ENCODE peak calls at places on chromosome 3, in four cellular contexts. One of them, this sample, is unnamed.

GRCh38 chr3:191303596-191303995 is 25.6 kb upstream of the CCDC50 start:
- DNase-seq in K562: no peak
- DNase-seq in WTC11: no peak
- DNase-seq in HepG2: no peak
- DNase-seq in this sample: no peak

GRCh38 chr3:16402451-16402850 is 111.0 kb downstream of the RFTN1 start:
- DNase-seq in K562: no peak
- DNase-seq in WTC11: no peak
- DNase-seq in HepG2: no peak
- DNase-seq in this sample: no peak

GRCh38 chr3:73766599-73767378 is 142.0 kb upstream of the PDZRN3 start:
- DNase-seq in K562: no peak
- DNase-seq in WTC11: no peak
- DNase-seq in HepG2: no peak
- DNase-seq in this sample: no peak

GRCh38 chr3:111764645-111765091 is 94.4 kb upstream of the PHLDB2 start:
- DNase-seq in K562: no peak
- DNase-seq in WTC11: no peak
- DNase-seq in HepG2: peak
- DNase-seq in this sample: no peak

GRCh38 chr3:111534701-111535100 is 7.3 kb upstream of the CD96 start:
- DNase-seq in K562: no peak
- DNase-seq in WTC11: no peak
- DNase-seq in HepG2: no peak
- DNase-seq in this sample: no peak

GRCh38 chr3:42090973-42091731 is at the start of gene TRAK1:
- DNase-seq in K562: no peak
- DNase-seq in WTC11: no peak
- DNase-seq in HepG2: no peak
- DNase-seq in this sample: no peak

GRCh38 chr3:140292154-140292553 is 357.2 kb downstream of the CLSTN2 start:
- DNase-seq in K562: no peak
- DNase-seq in WTC11: no peak
- DNase-seq in HepG2: no peak
- DNase-seq in this sample: no peak

GRCh38 chr3:149245738-149246451 is 24.3 kb upstream of the CP start:
- DNase-seq in K562: no peak
- DNase-seq in WTC11: no peak
- DNase-seq in HepG2: peak
- DNase-seq in this sample: peak

GRCh38 chr3:171306631-171307030 is 153.6 kb downstream of the TNIK start:
- DNase-seq in K562: no peak
- DNase-seq in WTC11: no peak
- DNase-seq in HepG2: no peak
- DNase-seq in this sample: no peak

GRCh38 chr3:188943591-188943990 is 228.2 kb upstream of the TPRG1 start:
- DNase-seq in K562: no peak
- DNase-seq in WTC11: no peak
- DNase-seq in HepG2: no peak
- DNase-seq in this sample: no peak

GRCh38 chr3:50303038-50303815 is at the start of gene HYAL1:
- DNase-seq in K562: peak
- DNase-seq in WTC11: peak
- DNase-seq in HepG2: peak
- DNase-seq in this sample: no peak

GRCh38 chr3:53286727-53287412 is 31.0 kb upstream of the TKT start:
- DNase-seq in K562: no peak
- DNase-seq in WTC11: peak
- DNase-seq in HepG2: no peak
- DNase-seq in this sample: no peak

GRCh38 chr3:64399205-64399800 is 174.0 kb upstream of the PRICKLE2 start:
- DNase-seq in K562: peak
- DNase-seq in WTC11: peak
- DNase-seq in HepG2: peak
- DNase-seq in this sample: no peak

GRCh38 chr3:128056258-128056657 is 4.0 kb downstream of the SEC61A1 start:
- DNase-seq in K562: no peak
- DNase-seq in WTC11: no peak
- DNase-seq in HepG2: no peak
- DNase-seq in this sample: no peak
- TF ChIP-seq NR2C2 in K562: no peak
- TF ChIP-seq NR2C2 in WTC11: no peak
- TF ChIP-seq NR2C2 in HepG2: no peak
- TF ChIP-seq NR2C2 in this sample: no peak

DNA sequence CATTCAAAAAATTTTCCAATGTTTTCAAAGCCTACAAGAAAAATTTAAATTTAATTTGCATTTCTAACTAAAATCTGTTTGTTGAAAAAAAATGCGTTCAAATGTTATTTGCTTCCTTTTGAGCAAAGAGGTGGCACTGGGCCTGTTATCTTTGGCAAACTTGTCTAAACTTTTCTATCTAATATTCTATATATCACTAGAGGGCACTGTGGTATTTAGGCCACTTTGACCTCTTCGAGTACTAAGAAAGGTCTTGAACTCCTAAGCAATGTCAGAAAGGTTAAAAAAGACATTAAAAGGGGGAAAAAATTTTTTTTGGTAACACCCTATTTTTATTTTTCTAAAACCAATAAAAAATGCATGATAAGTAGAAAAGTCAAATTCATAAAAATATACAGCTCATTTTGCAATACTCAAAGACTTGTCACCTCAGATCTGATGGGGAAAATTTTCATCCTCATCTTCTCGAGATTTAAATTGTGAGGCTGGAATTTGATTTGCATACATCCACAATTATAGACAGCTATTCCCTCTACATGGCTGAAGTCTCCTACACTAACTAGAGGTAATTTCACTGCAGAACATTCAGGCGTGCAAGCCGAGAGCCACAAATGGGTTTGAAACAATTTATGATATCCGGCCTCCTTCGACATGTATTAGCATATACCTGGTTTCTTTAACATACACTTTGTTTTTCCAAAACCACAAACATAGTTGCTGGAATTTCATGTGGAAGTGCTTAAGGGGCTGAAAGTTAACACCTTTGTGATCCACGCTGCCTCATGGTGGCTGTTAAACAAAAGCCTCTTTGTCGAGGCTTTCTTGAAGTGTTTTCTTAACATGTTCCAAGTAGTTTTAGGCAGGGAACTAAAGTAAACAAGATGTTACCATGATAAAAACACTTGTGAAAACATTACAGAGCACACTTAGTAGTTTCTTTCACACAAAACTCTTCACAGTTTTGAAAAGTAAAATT is 576.4 kb downstream of the FOXP1 start:
- DNase-seq in K562: peak
- DNase-seq in WTC11: no peak
- DNase-seq in HepG2: peak
- DNase-seq in this sample: no peak
- TF ChIP-seq NR2C2 in K562: no peak
- TF ChIP-seq NR2C2 in WTC11: no peak
- TF ChIP-seq NR2C2 in HepG2: no peak
- TF ChIP-seq NR2C2 in this sample: no peak

GRCh38 chr3:169034401-169034800 is 629.1 kb downstream of the MECOM start:
- DNase-seq in K562: no peak
- DNase-seq in WTC11: no peak
- DNase-seq in HepG2: no peak
- DNase-seq in this sample: no peak
- TF ChIP-seq NR2C2 in K562: no peak
- TF ChIP-seq NR2C2 in WTC11: no peak
- TF ChIP-seq NR2C2 in HepG2: no peak
- TF ChIP-seq NR2C2 in this sample: no peak

GRCh38 chr3:72628065-72628464 is 220.2 kb downstream of the SHQ1 start:
- DNase-seq in K562: no peak
- DNase-seq in WTC11: no peak
- DNase-seq in HepG2: no peak
- DNase-seq in this sample: no peak
- TF ChIP-seq NR2C2 in K562: no peak
- TF ChIP-seq NR2C2 in WTC11: no peak
- TF ChIP-seq NR2C2 in HepG2: no peak
- TF ChIP-seq NR2C2 in this sample: no peak

GRCh38 chr3:113005622-113006021 is 14.8 kb downstream of the GTPBP8 start:
- DNase-seq in K562: no peak
- DNase-seq in WTC11: no peak
- DNase-seq in HepG2: no peak
- DNase-seq in this sample: no peak

GRCh38 chr3:113002676-113003075 is 11.9 kb downstream of the GTPBP8 start:
- DNase-seq in K562: no peak
- DNase-seq in WTC11: no peak
- DNase-seq in HepG2: no peak
- DNase-seq in this sample: no peak

GRCh38 chr3:113000691-113001090 is 9.9 kb downstream of the GTPBP8 start:
- DNase-seq in K562: no peak
- DNase-seq in WTC11: no peak
- DNase-seq in HepG2: no peak
- DNase-seq in this sample: no peak

GRCh38 chr3:113006350-113007056 is 15.7 kb downstream of the GTPBP8 start:
- DNase-seq in K562: no peak
- DNase-seq in WTC11: no peak
- DNase-seq in HepG2: no peak
- DNase-seq in this sample: no peak

DNA sequence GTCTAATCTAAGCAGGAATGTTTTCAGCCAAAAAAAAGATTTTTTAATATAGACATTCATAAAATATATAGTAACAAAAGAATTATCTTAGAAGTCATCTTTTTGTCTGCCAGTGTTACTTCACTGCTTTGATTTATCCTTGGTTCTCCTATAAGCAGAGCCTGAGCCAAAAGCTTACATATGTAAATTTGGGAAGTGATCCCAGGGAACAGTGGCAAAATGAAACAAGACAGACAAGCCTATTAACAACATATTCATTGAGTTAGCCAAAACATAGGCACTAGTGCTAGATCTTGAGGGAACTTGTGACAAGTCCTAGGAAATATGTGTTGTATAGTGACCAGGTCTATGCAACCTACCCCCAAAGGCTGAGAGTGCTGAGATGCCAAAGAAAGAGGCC is 11.2 kb downstream of the GTPBP8 start:
- DNase-seq in K562: no peak
- DNase-seq in WTC11: no peak
- DNase-seq in HepG2: no peak
- DNase-seq in this sample: no peak
- TF ChIP-seq NR2C2 in K562: no peak
- TF ChIP-seq NR2C2 in WTC11: no peak
- TF ChIP-seq NR2C2 in HepG2: no peak
- TF ChIP-seq NR2C2 in this sample: no peak

GRCh38 chr3:195209836-195210551 is 61.0 kb downstream of the XXYLT1 start:
- DNase-seq in K562: no peak
- DNase-seq in WTC11: no peak
- DNase-seq in HepG2: no peak
- DNase-seq in this sample: no peak
- TF ChIP-seq NR2C2 in K562: no peak
- TF ChIP-seq NR2C2 in WTC11: no peak
- TF ChIP-seq NR2C2 in HepG2: no peak
- TF ChIP-seq NR2C2 in this sample: no peak

GRCh38 chr3:177286034-177286433 is 88.8 kb upstream of the TBL1XR1 start:
- DNase-seq in K562: no peak
- DNase-seq in WTC11: no peak
- DNase-seq in HepG2: peak
- DNase-seq in this sample: no peak
- TF ChIP-seq NR2C2 in K562: no peak
- TF ChIP-seq NR2C2 in WTC11: no peak
- TF ChIP-seq NR2C2 in HepG2: peak
- TF ChIP-seq NR2C2 in this sample: no peak